ENCODE peak calls at places on chromosomes 12 and 14, in four cellular contexts. S is AG08395, P is coronary artery, X is NCI-H2107. F is an unnamed sample.

GRCh38 chr14:32813401-32813800 is 125.3 kb upstream of the NPAS3 start:
- DNase-seq in S (no peak), X (no peak), P (no peak), F (no peak)

GRCh38 chr12:22415342-22416309 is 81.1 kb upstream of the ST8SIA1 start:
- DNase-seq in P (no peak), X (no peak), S (no peak), F (no peak)

GRCh38 chr14:96889091-96889490 is 91.9 kb downstream of the VRK1 start:
- DNase-seq in S (no peak), X (no peak), P (no peak), F (no peak)

GRCh38 chr12:16359512-16360491 is 12.4 kb downstream of the MGST1 start:
- DNase-seq in X (no peak), P (no peak), S (peak; percentile 49), F (peak; percentile 55)

GRCh38 chr12:47717443-47718193 is 7.7 kb downstream of the ENDOU start:
- DNase-seq in X (peak; percentile 43), P (peak; percentile 94), S (peak; percentile 96), F (peak; percentile 52)

GRCh38 chr12:87967871-87968270 is 61.3 kb downstream of the C12orf50 start:
- DNase-seq in S (no peak), X (no peak), P (no peak), F (no peak)

GRCh38 chr12:12927211-12928079 is 24.5 kb downstream of the GPRC5D start:
- DNase-seq in P (peak; percentile 78), X (peak; percentile 66), S (no peak), F (peak; percentile 88)

GRCh38 chr14:67622675-67623074 is 3.0 kb downstream of the ARG2 start:
- DNase-seq in X (peak; percentile 67), S (peak; percentile 79), P (no peak), F (no peak)

GRCh38 chr12:18690653-18691052 is 47.2 kb downstream of the PLCZ1 start:
- DNase-seq in P (no peak), S (peak; percentile 70), X (no peak), F (no peak)

GRCh38 chr14:49189381-49189780 is 396.8 kb downstream of the RPS29 start:
- DNase-seq in X (no peak), S (no peak), P (no peak), F (no peak)

GRCh38 chr14:68932686-68933085 is 46.4 kb downstream of the ACTN1 start:
- DNase-seq in P (no peak), X (no peak), S (no peak), F (no peak)

GRCh38 chr14:95071649-95072256 is 85.6 kb downstream of the DICER1 start:
- DNase-seq in X (no peak), S (no peak), P (no peak), F (no peak)

GRCh38 chr12:25692115-25693035 is 139.3 kb upstream of the LMNTD1 start:
- DNase-seq in P (no peak), S (peak; percentile 68), X (no peak), F (no peak)

GRCh38 chr14:24965934-24966593 is 83.9 kb downstream of the STXBP6 start:
- DNase-seq in S (peak; percentile 89), X (no peak), P (no peak), F (no peak)

GRCh38 chr14:67577909-67578749 is 21.9 kb downstream of the PIGH start:
- DNase-seq in X (no peak), S (no peak), P (no peak), F (no peak)

GRCh38 chr12:57844725-57845477 is 1.6 kb downstream of the CTDSP2 start:
- DNase-seq in P (peak; percentile 96), S (peak; percentile 87), X (no peak), F (no peak)

GRCh38 chr12:51905507-51906438 is 1.5 kb upstream of the ACVRL1 start:
- DNase-seq in S (peak; percentile 69), P (peak; percentile 76), X (no peak), F (no peak)

GRCh38 chr12:96036765-96037455 is 1.5 kb upstream of the LTA4H start:
- DNase-seq in P (no peak), X (no peak), S (no peak), F (no peak)

GRCh38 chr14:28761438-28762289 is 4.9 kb upstream of the FOXG1 start:
- DNase-seq in S (no peak), P (no peak), X (peak; percentile 68), F (no peak)

F was measured in mesothelial cell of epicardium.